ENCODE peak calls at places on chromosomes 4 and X, in four cellular contexts. G, H, I and X are unnamed samples. For H3K4me1 and H3K9me3, the result is how much of the 10 kb centered on the place peaks cover.

GRCh38 chr4:140686799-140687198 is 69.4 kb downstream of the TBC1D9 start:
- DNase-seq in G (no peak), H (no peak), I (no peak), X (no peak)

GRCh38 chrX:55488559-55489314 is 911 bp downstream of the USP51 start:
- DNase-seq in G (peak), H (no peak), I (peak), X (peak)

GRCh38 chrX:102155806-102156179 is at the start of gene BEX5:
- DNase-seq in G (peak), H (no peak), I (peak), X (peak)

GRCh38 chr4:135240796-135241195 is 1039.2 kb upstream of the PABPC4L start:
- DNase-seq in G (no peak), H (no peak), I (no peak), X (no peak)

GRCh38 chr4:98741952-98742351 is 83.5 kb upstream of the TSPAN5 start:
- DNase-seq in G (no peak), H (no peak), I (no peak), X (no peak)

GRCh38 chr4:70935038-70935437 is 32.9 kb downstream of the MOB1B start:
- DNase-seq in G (no peak), H (no peak), I (no peak), X (no peak)

GRCh38 chr4:19455196-19455595 is 796.5 kb upstream of the SLIT2 start:
- DNase-seq in G (no peak), H (peak), I (no peak), X (no peak)

GRCh38 chrX:13123247-13123856 is 78.9 kb upstream of the FAM9C start:
- DNase-seq in G (no peak), H (no peak), I (no peak), X (no peak)

GRCh38 chrX:150366951-150367545 is 3.9 kb downstream of the MAMLD1 start:
- DNase-seq in G (no peak), H (no peak), I (no peak), X (no peak)

GRCh38 chrX:72045141-72045540 is 86.6 kb downstream of the RTL5 start:
- DNase-seq in G (no peak), H (no peak), I (no peak), X (no peak)

GRCh38 chr4:102675142-102675541 is 85.6 kb downstream of the MANBA start:
- DNase-seq in G (no peak), H (no peak), I (no peak), X (no peak)

GRCh38 chr4:15385515-15385914 is 42.3 kb upstream of the C1QTNF7 start:
- DNase-seq in G (no peak), H (no peak), I (no peak), X (no peak)

GRCh38 chr4:176241703-176242102 is 27.3 kb downstream of the ASB5 start:
- DNase-seq in G (no peak), H (no peak), I (no peak), X (no peak)

GRCh38 chr4:36189511-36190226 is 54.6 kb downstream of the ARAP2 start:
- DNase-seq in G (no peak), H (no peak), I (peak), X (no peak)

GRCh38 chr4:25862411-25863346 is at the start of gene SEL1L3:
- DNase-seq in G (peak), H (no peak), I (peak), X (peak)

GRCh38 chr4:4851081-4851480 is 8.4 kb upstream of the MSX1 start:
- DNase-seq in G (no peak), H (no peak), I (no peak), X (peak)

GRCh38 chrX:42028113-42028512 is 104.8 kb upstream of the CASK start:
- DNase-seq in G (no peak), H (no peak), I (no peak), X (no peak)

GRCh38 chr4:91525627-91526026 is 778.1 kb upstream of the GRID2 start:
- DNase-seq in G (no peak), H (no peak), I (no peak), X (no peak)

GRCh38 chrX:102835504-102836146 is 101.4 kb upstream of the RAB40AL start:
- DNase-seq in G (no peak), H (no peak), I (peak), X (no peak)

GRCh38 chr4:73066928-73067327 is 2.6 kb downstream of the COX18 start:
- DNase-seq in G (no peak), H (no peak), I (no peak), X (no peak)

GRCh38 chr4:122842392-122842791 is 15.8 kb downstream of the FGF2 start:
- DNase-seq in G (no peak), H (no peak), I (no peak), X (no peak)
- H3K4me3 ChIP-seq in G (no peak), H (no peak), I (no peak), X (no peak)

GRCh38 chr4:150002561-150002960 is 75.7 kb upstream of the DCLK2 start:
- DNase-seq in G (no peak), H (no peak), I (no peak), X (no peak)
- H3K4me1 ChIP-seq in G (under half), H (under half), I (under half), X (under half)

GRCh38 chr4:78585633-78586032 is 34.1 kb downstream of the ANXA3 start:
- DNase-seq in G (no peak), H (no peak), I (no peak), X (no peak)

GRCh38 chr4:78588894-78589545 is 37.5 kb downstream of the ANXA3 start:
- DNase-seq in G (no peak), H (no peak), I (no peak), X (no peak)

GRCh38 chr4:78581626-78582025 is 30.1 kb downstream of the ANXA3 start:
- DNase-seq in G (no peak), H (no peak), I (no peak), X (no peak)

GRCh38 chr4:78584863-78585576 is 33.5 kb downstream of the ANXA3 start:
- DNase-seq in G (no peak), H (no peak), I (no peak), X (no peak)
- H3K9me3 ChIP-seq in G (under half), H (under half), I (under half), X (under half)

GRCh38 chrX:73446831-73447230 is at the start of gene CDX4:
- DNase-seq in G (no peak), H (no peak), I (no peak), X (no peak)
- H3K4me3 ChIP-seq in G (no peak), H (no peak), I (no peak), X (no peak)